ENCODE peak calls at places on chromosomes 2 and 18, in five cellular contexts. A is mesendoderm, Z is H54, J is right lobe of liver, R is HT-29. L is an unnamed sample.

GRCh38 chr2:183232161-183232865 is 108.1 kb downstream of the NUP35 start:
- DNase-seq in A (no peak), Z (no peak), J (no peak), R (no peak), L (no peak)

GRCh38 chr2:74440005-74440377 is 1.7 kb downstream of the RTKN start:
- DNase-seq in A (no peak), Z (peak; percentile 74), J (peak; percentile 71), R (no peak), L (no peak)

GRCh38 chr2:47422560-47422959 is 19.6 kb downstream of the MSH2 start:
- DNase-seq in A (peak; percentile 21), Z (no peak), J (no peak), R (peak; percentile 64), L (no peak)

GRCh38 chr2:176582183-176582582 is 312.9 kb downstream of the MTX2 start:
- DNase-seq in A (peak; percentile 61), Z (no peak), J (no peak), R (no peak), L (no peak)

GRCh38 chr2:227848586-227848985 is 22.8 kb upstream of the DAW1 start:
- DNase-seq in A (peak; percentile 45), Z (no peak), J (no peak), R (peak; percentile 73), L (no peak)

GRCh38 chr2:128237081-128237534 is 81.6 kb downstream of the HS6ST1 start:
- DNase-seq in A (no peak), Z (no peak), J (no peak), R (no peak), L (no peak)

GRCh38 chr2:68765739-68766377 is 31.2 kb downstream of the ARHGAP25 start:
- DNase-seq in A (peak; percentile 47), Z (peak; percentile 19), J (no peak), R (no peak), L (no peak)

GRCh38 chr2:205751621-205752031 is 69.3 kb downstream of the NRP2 start:
- DNase-seq in A (no peak), Z (no peak), J (no peak), R (no peak), L (no peak)

GRCh38 chr2:127536707-127537106 is 1.2 kb downstream of the MYO7B start:
- DNase-seq in A (no peak), Z (no peak), J (no peak), R (no peak), L (no peak)

GRCh38 chr2:29097569-29097968 is 17.6 kb upstream of the CLIP4 start:
- DNase-seq in A (no peak), Z (no peak), J (no peak), R (peak; percentile 44), L (no peak)

GRCh38 chr2:48715956-48716355 is 39.6 kb downstream of the LHCGR start:
- DNase-seq in A (no peak), Z (no peak), J (no peak), R (no peak), L (no peak)

GRCh38 chr18:2108581-2108980 is 462.7 kb downstream of the METTL4 start:
- DNase-seq in A (peak; percentile 84), Z (no peak), J (no peak), R (no peak), L (no peak)

GRCh38 chr2:59389240-59389639 is 1148.1 kb upstream of the FANCL start:
- DNase-seq in A (no peak), Z (no peak), J (no peak), R (no peak), L (no peak)

GRCh38 chr2:7994397-7994951 is 687.4 kb upstream of the ID2 start:
- DNase-seq in A (no peak), Z (no peak), J (no peak), R (no peak), L (no peak)

GRCh38 chr18:25759111-25759510 is 331.3 kb downstream of the SS18 start:
- DNase-seq in A (no peak), Z (no peak), J (no peak), R (no peak), L (no peak)

GRCh38 chr18:46174317-46175039 is 70.3 kb downstream of the HAUS1 start:
- DNase-seq in A (peak; percentile 71), Z (no peak), J (peak; percentile 53), R (peak; percentile 43), L (peak; percentile 26)

GRCh38 chr2:113230531-113230930 is 48.2 kb downstream of the PAX8 start:
- DNase-seq in A (no peak), Z (no peak), J (no peak), R (no peak), L (no peak)

GRCh38 chr2:127618551-127618950 is 27.4 kb upstream of the GPR17 start:
- DNase-seq in A (no peak), Z (no peak), J (no peak), R (no peak), L (no peak)

GRCh38 chr2:216690451-216691209 is 4.7 kb downstream of the IGFBP5 start:
- DNase-seq in A (no peak), Z (no peak), J (no peak), R (no peak), L (no peak)

GRCh38 chr2:27489118-27489497 is 435 bp downstream of the IFT172 start:
- DNase-seq in A (peak; percentile 38), Z (no peak), J (no peak), R (no peak), L (no peak)

GRCh38 chr2:166632616-166633015 is 138.6 kb upstream of the SCN7A start:
- DNase-seq in A (peak; percentile 13), Z (no peak), J (no peak), R (peak; percentile 36), L (no peak)

GRCh38 chr18:48815581-48816324 is 135.0 kb downstream of the SMAD7 start:
- DNase-seq in A (no peak), Z (no peak), J (peak; percentile 33), R (no peak), L (no peak)

GRCh38 chr18:68779169-68779568 is 18.7 kb upstream of the CCDC102B start:
- DNase-seq in A (no peak), Z (no peak), J (no peak), R (no peak), L (no peak)

GRCh38 chr2:1773883-1774282 is 29.6 kb upstream of the PXDN start:
- DNase-seq in A (no peak), Z (no peak), J (no peak), R (no peak), L (no peak)

GRCh38 chr2:193469251-193469650 is 1274.5 kb upstream of the TMEFF2 start:
- DNase-seq in A (no peak), Z (no peak), J (no peak), R (no peak), L (no peak)

GRCh38 chr2:241272722-241273551 is 42.5 kb downstream of the HDLBP start:
- DNase-seq in A (peak; percentile 45), Z (peak; percentile 60), J (peak; percentile 74), R (peak; percentile 26), L (no peak)

GRCh38 chr2:186575302-186575701 is 14.6 kb upstream of the ITGAV start:
- DNase-seq in A (peak; percentile 98), Z (peak; percentile 58), J (no peak), R (peak; percentile 74), L (no peak)

GRCh38 chr2:167510071-167510759 is 621.9 kb downstream of the XIRP2 start:
- DNase-seq in A (peak; percentile 91), Z (no peak), J (no peak), R (no peak), L (no peak)

GRCh38 chr18:7272268-7273049 is 41.6 kb downstream of the LRRC30 start:
- DNase-seq in A (peak; percentile 77), Z (peak; percentile 32), J (peak; percentile 70), R (peak; percentile 29), L (no peak)

GRCh38 chr18:12038661-12039417 is 54.8 kb upstream of the ANKRD62 start:
- DNase-seq in A (peak; percentile 80), Z (peak; percentile 85), J (peak; percentile 91), R (peak; percentile 81), L (peak; percentile 64)

GRCh38 chr2:127932199-127932877 is 46.6 kb upstream of the AMMECR1L start:
- DNase-seq in A (peak; percentile 30), Z (peak; percentile 21), J (no peak), R (no peak), L (no peak)

GRCh38 chr18:62585274-62586147 is 62.7 kb downstream of the ZCCHC2 start:
- DNase-seq in A (no peak), Z (no peak), J (no peak), R (no peak), L (no peak)

GRCh38 chr2:205678743-205679142 is 3.6 kb upstream of the NRP2 start:
- DNase-seq in A (no peak), Z (no peak), J (no peak), R (no peak), L (no peak)

GRCh38 chr2:15038373-15039364 is 406.2 kb downstream of the LRATD1 start:
- DNase-seq in A (no peak), Z (no peak), J (no peak), R (no peak), L (no peak)

GRCh38 chr2:115174651-115175050 is 732.2 kb downstream of the DPP10 start:
- DNase-seq in A (no peak), Z (no peak), J (no peak), R (no peak), L (no peak)

L was measured in activated T-helper 1 cell treated with Interleukin-2 at 50 U/mL for 16 hours.